ENCODE peak calls at places on chromosome X, in six cellular contexts. H is Peyer's patch, Y is IMR-90, I is upper lobe of left lung, B is spleen, S is heart left ventricle. J is an unnamed sample.

GRCh38 chrX:49001521-49002090 is 458 bp downstream of the GRIPAP1 start:
- DNase-seq in H (peak; percentile 28), Y (peak; percentile 36), I (peak; percentile 32), B (peak; percentile 80), S (peak; percentile 9), J (no peak)

GRCh38 chrX:102746134-102746584 is 25.6 kb downstream of the GPRASP3 start:
- DNase-seq in H (no peak), Y (no peak), I (peak; percentile 35), B (peak; percentile 84), S (peak; percentile 23), J (no peak)

GRCh38 chrX:69137371-69137881 is 27.8 kb downstream of the PJA1 start:
- DNase-seq in H (no peak), Y (peak; percentile 75), I (no peak), B (peak; percentile 56), S (no peak), J (no peak)

GRCh38 chrX:115362334-115363095 is 73.0 kb downstream of the LUZP4 start:
- DNase-seq in H (no peak), Y (peak; percentile 33), I (no peak), B (no peak), S (no peak), J (no peak)

GRCh38 chrX:30981968-30982367 is 89.9 kb downstream of the FTHL17 start:
- DNase-seq in H (no peak), Y (no peak), I (no peak), B (no peak), S (no peak), J (no peak)

GRCh38 chrX:10230222-10230621 is 73.4 kb downstream of the CLCN4 start:
- DNase-seq in H (no peak), Y (no peak), I (no peak), B (no peak), S (no peak), J (no peak)

GRCh38 chrX:103513476-103514108 is 5.7 kb downstream of the RAB40A start:
- DNase-seq in H (no peak), Y (no peak), I (no peak), B (no peak), S (no peak), J (no peak)

GRCh38 chrX:16320765-16321355 is 153.6 kb downstream of the MAGEB17 start:
- DNase-seq in H (no peak), Y (peak; percentile 77), I (no peak), B (no peak), S (no peak), J (no peak)

GRCh38 chrX:1468250-1468772 is 15.6 kb upstream of the ASMTL start:
- DNase-seq in H (peak; percentile 79), Y (no peak), I (peak; percentile 50), B (peak; percentile 90), S (peak; percentile 4), J (no peak)
- H3K36me3 ChIP-seq in H (no peaks in the 10 kb centered on the region), Y (no peaks in the 10 kb centered on the region), I (no peaks in the 10 kb centered on the region), B (peaks cover 31% of the 10 kb centered on the region), S (no peaks in the 10 kb centered on the region), J (no peaks in the 10 kb centered on the region)

GRCh38 chrX:17736478-17736855 is 826 bp upstream of the SCML1 start:
- DNase-seq in H (no peak), Y (no peak), I (no peak), B (no peak), S (no peak), J (no peak)

GRCh38 chrX:17738002-17738713 is 865 bp downstream of the SCML1 start:
- DNase-seq in H (peak; percentile 16), Y (peak; percentile 24), I (peak; percentile 54), B (peak; percentile 80), S (peak; percentile 24), J (no peak)

GRCh38 chrX:17737707-17738001 is 361 bp downstream of the SCML1 start:
- DNase-seq in H (no peak), Y (no peak), I (no peak), B (no peak), S (no peak), J (no peak)

GRCh38 chrX:17736856-17737706 is at the start of gene SCML1:
- DNase-seq in H (peak; percentile 87), Y (peak; percentile 95), I (peak; percentile 96), B (peak; percentile 95), S (peak; percentile 96), J (peak; percentile 72)

DNA sequence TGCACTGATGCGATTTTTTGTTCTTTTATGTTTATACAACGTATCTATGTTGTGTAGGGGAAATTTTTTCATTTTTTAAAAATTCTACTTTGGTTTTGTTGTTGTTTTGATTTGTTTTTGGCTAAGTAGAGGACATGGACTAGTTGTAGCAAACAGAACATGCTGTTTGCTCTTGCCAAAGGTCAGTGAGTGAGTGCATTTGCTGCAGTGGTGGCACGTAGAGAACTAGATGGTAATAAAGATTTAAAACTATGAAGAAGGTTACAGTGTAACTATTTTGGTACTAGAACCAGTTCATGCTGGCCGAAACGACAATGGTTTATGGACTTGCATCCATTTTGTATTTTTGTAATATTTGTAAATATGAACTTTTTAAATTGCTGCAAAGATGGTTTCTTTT is 1.9 kb upstream of the SCML1 start:
- DNase-seq in H (no peak), Y (no peak), I (no peak), B (no peak), S (no peak), J (no peak)
- H3K4me3 ChIP-seq in H (no peak overlapping the region), Y (no peak overlapping the region), I (no peak overlapping the region), B (no peak overlapping the region), S (no peak overlapping the region), J (no peak overlapping the region)

GRCh38 chrX:110315541-110315940 is 2.3 kb downstream of the AMMECR1 start:
- DNase-seq in H (no peak), Y (no peak), I (no peak), B (no peak), S (no peak), J (no peak)
- TF ChIP-seq POLR2A in H (no peak), Y (no peak), I (no peak), B (no peak), S (no peak), J (no peak)

GRCh38 chrX:41200785-41201184 is 115.5 kb downstream of the USP9X start:
- DNase-seq in H (no peak), Y (no peak), I (no peak), B (no peak), S (no peak), J (no peak)
- H3K36me3 ChIP-seq in H (no peaks in the 10 kb centered on the region), Y (peaks cover 23% of the 10 kb centered on the region), I (peaks cover 57% of the 10 kb centered on the region), B (peaks cover 99% of the 10 kb centered on the region), S (peaks cover 92% of the 10 kb centered on the region), J (peaks cover 94% of the 10 kb centered on the region)

J was measured in esophagus squamous epithelium.